ENCODE peak calls at places on chromosomes 5 and 9, in seven cellular contexts. X, W, H, Q, G, Z and U are unnamed samples.

GRCh38 chr9:70551391-70551790 is 136.9 kb upstream of the KLF9 start:
- DNase-seq in X (no peak), W (no peak), H (no peak), Q (no peak), G (no peak), Z (no peak), U (no peak)

GRCh38 chr9:77819672-77820071 is 171.6 kb upstream of the GNA14 start:
- DNase-seq in X (no peak), W (no peak), H (no peak), Q (no peak), G (peak), Z (peak), U (peak)

GRCh38 chr5:1633605-1634336 is 110.0 kb upstream of the LPCAT1 start:
- DNase-seq in X (peak), W (peak), H (peak), Q (peak), G (peak), Z (peak), U (peak)

GRCh38 chr5:38673671-38674071 is 117.2 kb upstream of the LIFR start:
- DNase-seq in X (no peak), W (no peak), H (no peak), Q (no peak), G (no peak), Z (no peak), U (peak)

GRCh38 chr5:66620711-66621110 is 24.5 kb downstream of the MAST4 start:
- DNase-seq in X (no peak), W (no peak), H (no peak), Q (no peak), G (no peak), Z (no peak), U (no peak)

GRCh38 chr9:86034863-86035734 is 64.3 kb downstream of the GOLM1 start:
- DNase-seq in X (peak), W (peak), H (peak), Q (no peak), G (peak), Z (peak), U (peak)

GRCh38 chr9:97794666-97795065 is 58.4 kb upstream of the FOXE1 start:
- DNase-seq in X (no peak), W (no peak), H (no peak), Q (no peak), G (no peak), Z (no peak), U (no peak)

GRCh38 chr5:113246371-113246870 is 188.4 kb downstream of the TSSK1B start:
- DNase-seq in X (no peak), W (no peak), H (no peak), Q (no peak), G (peak), Z (peak), U (peak)

GRCh38 chr5:136200761-136201160 is 7.8 kb upstream of the SMIM32 start:
- DNase-seq in X (no peak), W (no peak), H (no peak), Q (no peak), G (no peak), Z (no peak), U (no peak)

GRCh38 chr9:17578911-17579793 is at the start of gene SH3GL2:
- DNase-seq in X (peak), W (peak), H (peak), Q (peak), G (no peak), Z (peak), U (peak)

GRCh38 chr9:124420991-124421543 is 5.8 kb upstream of the PSMB7 start:
- DNase-seq in X (no peak), W (no peak), H (no peak), Q (no peak), G (no peak), Z (no peak), U (peak)

DNA sequence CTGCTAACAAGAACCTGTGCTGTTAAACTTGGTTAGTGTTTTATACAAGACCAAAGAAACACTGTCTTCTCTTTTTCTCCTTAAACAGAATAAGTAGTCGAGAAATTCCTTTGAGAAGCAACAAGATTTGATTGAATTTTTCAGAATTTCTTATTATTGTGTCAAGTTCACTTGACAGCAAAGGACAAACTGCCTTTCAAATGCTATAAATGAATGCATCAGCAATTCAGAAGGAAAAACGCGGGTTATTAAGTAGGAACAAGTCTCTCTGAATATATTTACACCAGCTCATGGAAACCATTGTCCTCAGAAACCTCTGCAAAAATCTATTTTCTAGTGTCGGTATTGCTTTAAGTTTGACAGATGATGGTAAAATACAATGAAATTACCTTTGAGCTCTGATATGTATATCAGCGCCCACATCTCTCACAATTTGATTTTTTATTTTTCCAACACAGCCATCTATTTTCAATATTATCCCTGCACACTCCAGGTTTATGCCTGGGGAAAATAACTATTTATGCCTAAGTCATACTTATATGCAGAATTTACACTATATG is 4.4 kb downstream of the ATP10B start:
- DNase-seq in X (no peak), W (no peak), H (no peak), Q (no peak), G (no peak), Z (no peak), U (no peak)
- H3K4me3 ChIP-seq in X (no peak), W (no peak), H (no peak), Q (no peak), G (no peak), Z (no peak), U (no peak)

GRCh38 chr5:111826064-111826463 is 69.1 kb upstream of the NREP start:
- DNase-seq in X (no peak), W (no peak), H (no peak), Q (no peak), G (no peak), Z (no peak), U (no peak)

GRCh38 chr5:111820072-111820471 is 63.1 kb upstream of the NREP start:
- DNase-seq in X (no peak), W (no peak), H (no peak), Q (no peak), G (no peak), Z (peak), U (no peak)
- TF ChIP-seq CTCF in X (no peak), W (no peak), H (no peak), Q (no peak), G (no peak), Z (no peak), U (no peak)

DNA sequence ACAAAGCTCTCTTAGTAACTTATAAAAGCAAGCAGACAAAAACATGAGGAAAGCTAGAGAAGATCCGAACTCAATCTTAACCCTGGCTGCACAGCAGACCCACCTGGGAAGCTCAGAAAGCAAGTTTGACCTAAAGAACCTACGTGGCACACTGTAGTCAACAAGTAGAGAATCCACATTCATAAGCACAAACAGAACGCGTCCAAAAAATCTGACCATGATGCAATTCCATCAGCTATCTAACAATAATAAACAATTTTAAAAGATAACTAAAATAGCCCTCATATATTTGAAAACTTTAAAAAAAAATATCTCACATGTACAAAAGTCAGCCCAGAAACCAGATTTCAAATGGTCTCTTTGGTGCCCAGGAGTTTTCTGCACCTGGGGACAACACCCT is 4.6 kb downstream of the LMAN2 start:
- DNase-seq in X (no peak), W (no peak), H (no peak), Q (no peak), G (no peak), Z (no peak), U (no peak)
- H3K4me3 ChIP-seq in X (no peak), W (no peak), H (no peak), Q (no peak), G (no peak), Z (no peak), U (no peak)

DNA sequence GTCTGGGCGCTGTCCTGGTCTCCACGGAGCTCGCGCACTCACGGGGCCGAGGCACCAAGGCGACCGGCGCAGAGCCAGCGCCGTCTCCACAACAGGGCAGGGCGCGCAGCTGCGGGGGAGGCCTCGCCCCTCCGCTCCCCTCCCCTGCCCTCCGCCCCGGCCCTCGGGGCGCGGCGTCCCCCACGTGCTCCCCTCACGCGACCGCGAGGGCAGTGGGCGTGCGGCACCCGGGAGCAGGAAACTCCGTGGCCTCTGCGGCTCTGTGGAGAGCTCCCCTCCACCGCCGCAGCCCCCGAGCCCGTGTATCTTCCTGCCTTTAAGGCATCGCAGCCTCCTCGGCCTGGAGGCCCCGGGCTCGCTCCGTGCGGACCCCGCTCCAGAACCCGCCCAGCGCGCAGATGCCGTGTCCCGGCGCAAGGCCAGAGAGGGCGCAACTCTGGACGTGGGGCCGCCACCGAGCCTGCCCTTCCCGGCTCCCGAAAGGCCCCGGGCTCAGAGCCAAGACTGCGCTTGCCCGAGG is 706 bp upstream of the TUBB4B start:
- DNase-seq in X (no peak), W (peak), H (no peak), Q (peak), G (peak), Z (peak), U (peak)
- TF ChIP-seq CTCF in X (no peak), W (no peak), H (peak), Q (no peak), G (no peak), Z (no peak), U (no peak)

GRCh38 chr9:127756233-127756632 is 21.1 kb upstream of the TOR2A start:
- DNase-seq in X (no peak), W (no peak), H (no peak), Q (no peak), G (no peak), Z (no peak), U (no peak)
- H3K4me3 ChIP-seq in X (no peak), W (no peak), H (no peak), Q (no peak), G (no peak), Z (no peak), U (no peak)

GRCh38 chr5:109352024-109352423 is 57.8 kb downstream of the PJA2 start:
- DNase-seq in X (no peak), W (peak), H (no peak), Q (no peak), G (no peak), Z (no peak), U (no peak)

GRCh38 chr5:109349419-109349818 is 60.4 kb downstream of the PJA2 start:
- DNase-seq in X (no peak), W (no peak), H (no peak), Q (no peak), G (no peak), Z (no peak), U (no peak)

GRCh38 chr5:109345699-109346098 is 64.1 kb downstream of the PJA2 start:
- DNase-seq in X (no peak), W (no peak), H (no peak), Q (no peak), G (peak), Z (no peak), U (no peak)

GRCh38 chr5:109350537-109351270 is 59.1 kb downstream of the PJA2 start:
- DNase-seq in X (no peak), W (no peak), H (no peak), Q (no peak), G (peak), Z (no peak), U (peak)

GRCh38 chr5:109347252-109347888 is 62.4 kb downstream of the PJA2 start:
- DNase-seq in X (no peak), W (no peak), H (no peak), Q (no peak), G (no peak), Z (no peak), U (no peak)
- TF ChIP-seq CTCF in X (no peak), W (no peak), H (no peak), Q (no peak), G (no peak), Z (no peak), U (no peak)

GRCh38 chr5:150763023-150763793 is 4.4 kb upstream of the DCTN4 start:
- DNase-seq in X (no peak), W (peak), H (no peak), Q (peak), G (peak), Z (peak), U (peak)

GRCh38 chr5:150759334-150759583 is 442 bp upstream of the DCTN4 start:
- DNase-seq in X (no peak), W (no peak), H (no peak), Q (no peak), G (no peak), Z (no peak), U (no peak)

GRCh38 chr5:150765019-150765788 is 6.4 kb upstream of the DCTN4 start:
- DNase-seq in X (no peak), W (no peak), H (no peak), Q (no peak), G (no peak), Z (no peak), U (no peak)

GRCh38 chr5:150764530-150764929 is 5.7 kb upstream of the DCTN4 start:
- DNase-seq in X (no peak), W (no peak), H (no peak), Q (no peak), G (no peak), Z (peak), U (no peak)

DNA sequence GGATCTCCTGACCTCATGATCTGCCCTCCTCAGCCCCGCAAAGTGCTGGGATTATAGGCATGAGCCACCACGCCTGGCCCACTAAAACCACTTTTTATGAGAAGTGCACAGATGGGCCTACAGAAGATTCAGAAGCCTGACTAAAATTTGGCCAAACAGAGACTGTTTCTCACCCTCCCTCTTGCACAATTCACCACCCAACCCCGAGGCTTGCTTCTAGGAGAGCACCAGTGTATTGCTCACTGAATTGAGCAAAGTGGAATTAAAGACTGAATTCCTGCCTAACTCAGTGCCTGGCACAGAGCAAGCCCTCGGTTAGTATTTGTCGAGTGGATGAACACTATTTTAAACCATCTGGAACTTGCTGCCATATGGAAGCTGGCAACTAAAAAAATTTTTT is 3.4 kb upstream of the DCTN4 start:
- DNase-seq in X (no peak), W (no peak), H (no peak), Q (no peak), G (no peak), Z (peak), U (peak)
- H3K4me3 ChIP-seq in X (no peak), W (no peak), H (no peak), Q (no peak), G (no peak), Z (no peak), U (no peak)

DNA sequence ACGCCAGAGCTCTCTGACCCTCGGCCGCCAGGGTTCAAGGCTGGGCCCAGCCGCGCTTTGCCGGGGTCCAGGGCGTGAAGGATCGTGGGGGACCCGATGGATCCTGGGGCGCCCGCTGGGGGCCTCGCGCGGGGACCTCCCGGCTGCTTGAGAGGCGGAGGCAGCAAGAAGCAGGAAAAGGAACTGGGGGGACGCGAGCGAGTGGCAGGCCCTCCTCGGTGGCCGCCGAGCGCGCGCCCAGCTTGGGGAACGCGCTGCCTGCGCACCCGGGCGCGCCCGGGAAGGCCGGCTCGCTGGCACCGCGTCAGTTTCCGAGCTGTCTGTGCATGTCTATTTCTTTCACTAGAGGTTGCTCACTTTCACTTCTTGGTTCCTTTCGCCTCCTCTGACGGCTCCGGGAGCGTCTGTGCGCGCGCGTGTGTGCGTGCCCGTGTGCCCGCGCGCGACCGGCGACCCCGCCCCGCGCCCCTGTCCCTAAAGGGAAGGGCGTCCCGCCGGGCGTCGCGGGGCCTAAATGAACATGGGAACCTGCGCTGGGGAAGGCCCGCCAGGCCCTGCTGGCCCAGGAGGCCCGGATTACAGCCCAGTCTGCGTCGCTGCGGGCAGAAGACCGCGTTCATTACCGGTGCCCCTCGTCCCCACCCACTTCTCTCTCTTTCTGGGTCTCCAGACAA is 205.5 kb upstream of the IER5L start:
- DNase-seq in X (no peak), W (peak), H (no peak), Q (peak), G (peak), Z (peak), U (peak)
- TF ChIP-seq CTCF in X (no peak), W (no peak), H (no peak), Q (peak), G (no peak), Z (no peak), U (no peak)

DNA sequence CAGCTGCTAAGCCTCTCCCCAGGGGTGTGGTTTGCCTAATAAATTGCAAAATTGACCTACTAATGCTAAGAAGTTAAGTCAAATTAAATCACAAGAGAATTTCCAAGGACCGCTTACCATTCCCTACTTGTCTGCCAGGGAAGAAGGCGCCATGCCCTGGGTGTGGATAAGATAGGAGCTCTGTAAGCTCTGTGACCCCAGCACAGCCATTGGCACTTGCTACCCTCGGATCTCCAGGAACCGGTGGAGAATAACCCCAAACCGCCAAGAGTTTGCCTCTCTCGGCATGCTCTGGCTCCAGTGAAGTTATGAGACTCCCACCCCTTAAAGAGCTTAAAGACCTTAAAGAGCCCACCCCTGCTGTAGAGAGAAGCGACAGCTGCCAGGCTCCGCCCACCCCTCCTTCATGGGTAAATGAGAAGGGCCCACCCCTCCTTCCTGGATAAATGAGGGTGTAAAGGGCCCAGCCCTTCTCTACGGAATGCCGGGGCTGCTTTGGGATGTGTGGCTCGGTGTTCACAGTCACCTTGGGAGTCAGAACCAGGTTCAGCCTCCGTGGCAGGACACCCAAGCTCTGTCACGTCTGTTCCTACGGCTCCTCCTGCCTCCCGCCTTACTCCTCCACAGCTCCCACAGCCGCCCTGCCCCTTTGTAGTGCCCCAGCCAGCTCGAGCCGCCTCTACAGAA is 59.1 kb downstream of the NEURL1B start:
- DNase-seq in X (no peak), W (peak), H (no peak), Q (no peak), G (no peak), Z (no peak), U (no peak)
- H3K4me3 ChIP-seq in X (peak), W (no peak), H (no peak), Q (no peak), G (no peak), Z (no peak), U (no peak)